ENCODE peak calls at places on chromosomes 7 and 10, in six cellular contexts. H is lower lobe of right lung, N is HCT116, I is right lobe of liver, P is AG04449, B is PC-3. X is an unnamed sample.

GRCh38 chr10:70323143-70323696 is 39.4 kb upstream of the NPFFR1 start:
- DNase-seq in H (no peak), N (no peak), I (no peak), P (no peak), B (no peak), X (peak)

GRCh38 chr7:18859331-18859730 is 258.1 kb downstream of the TWIST1 start:
- DNase-seq in H (no peak), N (no peak), I (no peak), P (no peak), B (no peak), X (no peak)

GRCh38 chr7:115038158-115038557 is 116.3 kb downstream of the MDFIC start:
- DNase-seq in H (no peak), N (no peak), I (no peak), P (no peak), B (peak), X (no peak)

GRCh38 chr10:14052926-14053325 is 277.8 kb downstream of the FRMD4A start:
- DNase-seq in H (no peak), N (no peak), I (no peak), P (no peak), B (peak), X (no peak)

GRCh38 chr10:2949948-2950354 is 117.4 kb upstream of the PFKP start:
- DNase-seq in H (no peak), N (no peak), I (no peak), P (no peak), B (peak), X (no peak)

GRCh38 chr10:131810036-131810804 is 90.6 kb upstream of the PPP2R2D start:
- DNase-seq in H (peak), N (no peak), I (peak), P (no peak), B (no peak), X (no peak)

GRCh38 chr10:108901766-108902365 is 1021.4 kb downstream of the XPNPEP1 start:
- DNase-seq in H (no peak), N (no peak), I (no peak), P (no peak), B (no peak), X (no peak)

GRCh38 chr10:86301971-86302370 is 64.6 kb downstream of the GRID1 start:
- DNase-seq in H (no peak), N (no peak), I (peak), P (no peak), B (no peak), X (peak)

GRCh38 chr7:151566897-151567320 is 47.2 kb upstream of the RHEB start:
- DNase-seq in H (no peak), N (no peak), I (no peak), P (peak), B (no peak), X (no peak)

GRCh38 chr7:66265566-66265965 is 60.4 kb downstream of the TPST1 start:
- DNase-seq in H (no peak), N (no peak), I (no peak), P (no peak), B (peak), X (no peak)

GRCh38 chr10:52729259-52730104 is 43.1 kb downstream of the MBL2 start:
- DNase-seq in H (no peak), N (peak), I (no peak), P (no peak), B (peak), X (no peak)

GRCh38 chr7:75915416-75916156 is 631 bp downstream of the POR start:
- DNase-seq in H (no peak), N (no peak), I (peak), P (no peak), B (no peak), X (no peak)

GRCh38 chr10:100670828-100671479 is 74.4 kb upstream of the PAX2 start:
- DNase-seq in H (peak), N (no peak), I (no peak), P (no peak), B (peak), X (no peak)

GRCh38 chr7:144842377-144842851 is 6.6 kb upstream of the TPK1 start:
- DNase-seq in H (peak), N (no peak), I (peak), P (no peak), B (no peak), X (no peak)

GRCh38 chr10:100963826-100964225 is 5.5 kb upstream of the SEMA4G start:
- DNase-seq in H (no peak), N (no peak), I (no peak), P (no peak), B (no peak), X (no peak)

GRCh38 chr7:111138196-111138569 is 47.3 kb downstream of the LRRN3 start:
- DNase-seq in H (peak), N (peak), I (peak), P (no peak), B (peak), X (no peak)

GRCh38 chr7:148116195-148116594 is 474.4 kb upstream of the C7orf33 start:
- DNase-seq in H (no peak), N (no peak), I (no peak), P (no peak), B (no peak), X (no peak)

GRCh38 chr10:22453320-22453719 is 108.0 kb downstream of the SPAG6 start:
- DNase-seq in H (no peak), N (no peak), I (no peak), P (no peak), B (no peak), X (no peak)

GRCh38 chr10:28661035-28661434 is 16.3 kb upstream of the BAMBI start:
- DNase-seq in H (no peak), N (no peak), I (no peak), P (peak), B (peak), X (no peak)

GRCh38 chr10:131654471-131655087 is 246.2 kb upstream of the PPP2R2D start:
- DNase-seq in H (no peak), N (no peak), I (no peak), P (no peak), B (no peak), X (peak)

GRCh38 chr10:122525788-122526187 is 34.8 kb upstream of the DMBT1 start:
- DNase-seq in H (no peak), N (peak), I (no peak), P (no peak), B (peak), X (no peak)
- TF ChIP-seq CTCF in H (peak), N (peak), I (peak), P (no peak), B (peak), X (peak)

GRCh38 chr7:44772867-44773266 is 23.6 kb upstream of the PPIA start:
- DNase-seq in H (no peak), N (no peak), I (no peak), P (no peak), B (no peak), X (no peak)
- TF ChIP-seq CTCF in H (no peak), N (no peak), I (no peak), P (no peak), B (no peak), X (peak)

DNA sequence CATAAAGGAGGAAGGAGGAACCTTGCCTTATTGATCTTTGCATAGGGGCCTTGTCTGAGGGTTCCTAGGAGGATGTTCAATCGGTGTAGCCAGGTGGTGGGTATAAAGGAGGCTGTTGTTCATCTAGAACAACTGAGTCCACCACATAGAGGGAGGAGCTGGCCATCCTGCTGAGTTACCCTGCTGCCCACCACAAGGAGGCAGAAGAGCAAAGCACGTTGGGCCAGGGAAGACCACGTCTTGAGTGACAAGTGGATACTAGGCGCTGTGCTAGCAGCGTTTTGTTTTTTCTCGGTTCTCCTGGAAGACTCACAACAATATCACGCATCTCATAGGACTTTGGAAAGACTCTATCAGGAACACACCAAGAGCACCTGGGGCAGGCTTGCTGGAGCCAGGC is 20.0 kb downstream of the FOXI2 start:
- DNase-seq in H (no peak), N (peak), I (no peak), P (no peak), B (no peak), X (no peak)
- TF ChIP-seq CTCF in H (no peak), N (peak), I (no peak), P (no peak), B (peak), X (no peak)

GRCh38 chr7:77665161-77665560 is 31.1 kb upstream of the RSBN1L start:
- DNase-seq in H (no peak), N (no peak), I (no peak), P (no peak), B (no peak), X (no peak)
- TF ChIP-seq CTCF in H (no peak), N (no peak), I (no peak), P (no peak), B (no peak), X (no peak)

GRCh38 chr7:2569421-2569820 is 10.6 kb downstream of the IQCE start:
- DNase-seq in H (no peak), N (no peak), I (no peak), P (no peak), B (no peak), X (no peak)

GRCh38 chr7:2566348-2566889 is 7.6 kb downstream of the IQCE start:
- DNase-seq in H (peak), N (no peak), I (no peak), P (no peak), B (no peak), X (no peak)

GRCh38 chr7:2568521-2569223 is 9.9 kb downstream of the IQCE start:
- DNase-seq in H (peak), N (no peak), I (no peak), P (no peak), B (no peak), X (no peak)

GRCh38 chr7:2566890-2567662 is 8.3 kb downstream of the IQCE start:
- DNase-seq in H (peak), N (no peak), I (no peak), P (peak), B (no peak), X (no peak)

GRCh38 chr7:2567663-2568238 is 9.0 kb downstream of the IQCE start:
- DNase-seq in H (peak), N (no peak), I (no peak), P (no peak), B (no peak), X (no peak)
- TF ChIP-seq CTCF in H (peak), N (peak), I (peak), P (peak), B (peak), X (peak)

GRCh38 chr7:106367018-106367420 is 82.2 kb upstream of the NAMPT start:
- DNase-seq in H (peak), N (no peak), I (no peak), P (no peak), B (peak), X (no peak)
- TF ChIP-seq CTCF in H (peak), N (peak), I (peak), P (peak), B (peak), X (peak)

DNA sequence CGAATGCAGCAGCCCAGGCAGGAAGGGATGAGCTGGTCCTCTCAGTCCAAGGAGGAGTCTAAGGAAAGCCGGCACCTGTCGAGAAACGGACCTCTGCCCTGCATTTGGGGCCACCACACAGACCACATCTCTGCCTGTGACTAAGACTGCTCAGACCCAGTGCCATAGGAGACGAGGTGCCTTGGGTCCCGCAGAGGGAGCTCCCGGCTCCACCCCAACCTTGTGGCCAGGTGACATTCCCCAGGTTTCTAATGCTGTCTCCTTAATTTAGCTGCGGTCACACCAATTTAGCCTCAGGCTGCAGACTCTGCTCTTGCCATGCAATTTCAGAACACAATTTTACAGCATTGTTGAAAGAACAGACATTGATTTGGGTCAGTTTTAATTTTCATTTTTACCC is 22.8 kb upstream of the CRHR2 start:
- DNase-seq in H (no peak), N (no peak), I (no peak), P (no peak), B (peak), X (no peak)
- TF ChIP-seq CTCF in H (no peak), N (no peak), I (no peak), P (no peak), B (no peak), X (no peak)